ENCODE peak calls at places on chromosomes 13 and 19, in nine cellular contexts. G, K, W, C, M, F, I, J and U are unnamed samples.

GRCh38 chr13:47929156-47929555 is 71.9 kb downstream of the SUCLA2 start:
- DNase-seq in G (no peak), M (no peak), J (no peak), W (no peak), F (no peak), I (no peak), K (no peak), C (no peak), U (no peak)

GRCh38 chr19:12937243-12938053 is 961 bp upstream of the CALR start:
- DNase-seq in K (no peak), F (no peak), C (peak; percentile 89), M (no peak), G (peak; percentile 59), I (peak; percentile 68), J (no peak), W (peak; percentile 72), U (no peak)

GRCh38 chr19:48221628-48222027 is 34.1 kb downstream of the CARD8 start:
- DNase-seq in F (no peak), W (no peak), C (no peak), I (no peak), G (no peak), J (no peak), M (no peak), K (no peak), U (no peak)

GRCh38 chr13:96090240-96091101 is 564 bp downstream of the HS6ST3 start:
- DNase-seq in C (no peak), G (no peak), K (no peak), I (peak; percentile 28), J (no peak), F (no peak), W (peak; percentile 10), M (no peak), U (no peak)

GRCh38 chr13:45003417-45003816 is 14.1 kb downstream of the GPALPP1 start:
- DNase-seq in J (no peak), G (no peak), C (no peak), M (no peak), I (no peak), K (no peak), W (no peak), F (no peak), U (no peak)

GRCh38 chr13:32940601-32941000 is 75.6 kb upstream of the KL start:
- DNase-seq in M (no peak), I (no peak), F (peak; percentile 44), C (no peak), K (no peak), J (no peak), G (peak; percentile 6), W (peak; percentile 14), U (no peak)

GRCh38 chr13:53200498-53201453 is 172.2 kb downstream of the OLFM4 start:
- DNase-seq in F (peak; percentile 15), K (no peak), J (peak; percentile 23), I (peak; percentile 33), M (no peak), W (peak; percentile 41), G (peak; percentile 33), C (peak; percentile 69), U (no peak)

GRCh38 chr19:1001538-1002166 is 1.4 kb downstream of the GRIN3B start:
- DNase-seq in M (peak; percentile 75), F (no peak), C (peak; percentile 84), K (peak; percentile 81), G (no peak), I (peak; percentile 68), J (peak; percentile 64), W (no peak), U (no peak)

GRCh38 chr13:71621152-71622124 is 245.6 kb downstream of the DACH1 start:
- DNase-seq in K (no peak), G (no peak), C (no peak), J (no peak), I (no peak), M (no peak), W (no peak), F (no peak), U (no peak)

GRCh38 chr19:5665781-5666513 is 14.4 kb downstream of the MICOS13 start:
- DNase-seq in C (no peak), G (no peak), J (no peak), I (no peak), W (no peak), M (no peak), F (peak; percentile 58), K (no peak), U (no peak)

GRCh38 chr19:35963514-35963913 is 27.3 kb downstream of the LRFN3 start:
- DNase-seq in F (peak; percentile 74), C (no peak), M (no peak), W (no peak), I (no peak), J (peak; percentile 43), K (no peak), G (no peak), U (no peak)

GRCh38 chr19:8340341-8341096 is 2.5 kb downstream of the KANK3 start:
- DNase-seq in I (peak; percentile 37), G (no peak), M (no peak), F (peak; percentile 55), J (peak; percentile 86), K (no peak), C (peak; percentile 81), W (peak; percentile 33), U (no peak)
- TF ChIP-seq CTCF in I (no peak), G (peak; percentile 29), M (no peak), F (peak; percentile 26), J (no peak), K (no peak), C (peak; percentile 31), W (no peak), U (no peak)

GRCh38 chr13:29397265-29397664 is 198.2 kb downstream of the SLC7A1 start:
- DNase-seq in W (no peak), I (no peak), C (no peak), J (no peak), F (no peak), G (no peak), K (no peak), M (no peak), U (no peak)
- TF ChIP-seq CTCF in W (no peak), I (no peak), C (no peak), J (no peak), F (no peak), G (no peak), K (no peak), M (no peak), U (no peak)

GRCh38 chr19:44499559-44499958 is 763 bp downstream of the ZNF180 start:
- DNase-seq in G (no peak), M (no peak), J (no peak), W (no peak), C (no peak), F (no peak), K (no peak), I (no peak), U (no peak)
- TF ChIP-seq CTCF in G (no peak), M (no peak), J (no peak), W (no peak), C (no peak), F (no peak), K (no peak), I (no peak), U (no peak)

GRCh38 chr19:31676271-31677004 is 327.2 kb upstream of the TSHZ3 start:
- DNase-seq in W (no peak), C (no peak), I (no peak), J (no peak), F (no peak), K (no peak), M (no peak), G (no peak), U (no peak)
- TF ChIP-seq CTCF in W (no peak), C (peak; percentile 46), I (no peak), J (no peak), F (no peak), K (no peak), M (no peak), G (no peak), U (no peak)

DNA sequence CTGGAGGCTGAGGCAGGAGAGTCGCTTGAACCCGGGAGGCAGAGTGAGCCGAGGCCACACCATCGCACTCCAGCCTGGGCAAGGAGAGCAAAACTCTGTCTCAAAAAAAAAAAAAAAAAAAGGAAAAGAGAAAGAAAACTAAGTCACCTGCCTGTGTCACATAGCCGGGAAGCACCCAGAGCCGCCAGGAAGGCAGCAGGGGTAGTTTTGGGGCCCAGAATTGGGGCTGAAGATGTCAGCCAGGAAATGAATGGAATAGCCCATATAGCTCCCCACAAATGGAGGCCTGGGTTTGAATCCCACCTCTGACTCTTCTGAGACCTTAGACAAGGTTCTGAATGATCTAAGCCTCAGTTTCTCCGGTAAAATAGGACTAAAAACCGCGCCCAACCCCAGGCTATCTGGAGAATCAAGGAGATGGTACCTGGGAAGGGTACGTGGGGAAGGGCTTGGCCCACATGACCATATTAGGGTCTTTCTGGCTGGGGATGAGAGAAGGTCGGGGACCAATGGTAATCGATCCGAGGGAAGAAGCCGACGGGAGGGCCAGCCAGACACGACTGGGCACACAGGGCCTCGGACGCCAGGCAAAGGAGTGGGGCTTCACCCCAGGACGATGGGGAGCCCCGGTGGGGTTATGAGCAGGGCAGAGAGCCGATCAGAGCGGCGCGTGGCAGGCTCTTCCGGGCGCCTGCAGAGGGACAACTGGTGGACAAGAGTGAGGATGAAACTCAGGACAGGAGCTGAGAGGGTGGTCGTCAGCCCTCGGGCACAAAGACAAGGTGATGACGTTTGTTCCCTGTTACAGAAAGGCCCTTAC is 14.4 kb downstream of the CCDC124 start:
- DNase-seq in I (no peak), J (no peak), C (no peak), G (no peak), F (no peak), W (peak; percentile 27), M (no peak), K (no peak), U (no peak)
- TF ChIP-seq CTCF in I (no peak), J (no peak), C (no peak), G (no peak), F (no peak), W (no peak), M (no peak), K (no peak), U (no peak)